ENCODE peak calls at places on chromosomes 6 and 20, in seven cellular contexts. A, O, S, E, F, X and Q are unnamed samples.
A peak's percentile ranks its signal among the peaks of the same experiment; 100 is the strongest.

GRCh38 chr6:16766043-16766521 is 4.8 kb upstream of the ATXN1 start:
- DNase-seq in A (no peak), X (no peak), O (peak; percentile 83), S (no peak), E (no peak), F (no peak), Q (no peak)

GRCh38 chr6:117451607-117452164 is 25.9 kb upstream of the ROS1 start:
- DNase-seq in X (no peak), S (no peak), O (no peak), A (no peak), E (no peak), F (no peak), Q (no peak)

GRCh38 chr6:7725849-7726415 is at the start of gene BMP6:
- DNase-seq in S (peak; percentile 99), O (peak; percentile 71), E (peak; percentile 93), X (peak; percentile 81), F (peak; percentile 91), A (peak; percentile 95), Q (peak; percentile 90)

GRCh38 chr20:48198951-48199431 is 413.7 kb upstream of the SULF2 start:
- DNase-seq in O (no peak), E (no peak), A (no peak), S (no peak), F (no peak), X (no peak), Q (no peak)

GRCh38 chr20:49367113-49367512 is 89.3 kb upstream of the ZNFX1 start:
- DNase-seq in A (no peak), F (no peak), O (no peak), E (no peak), S (no peak), X (no peak), Q (no peak)

GRCh38 chr20:34547844-34548613 is 10.5 kb upstream of the MAP1LC3A start:
- DNase-seq in O (no peak), E (no peak), S (no peak), X (no peak), F (no peak), A (no peak), Q (no peak)

GRCh38 chr20:20456736-20457135 is 88.8 kb downstream of the INSM1 start:
- DNase-seq in F (no peak), A (no peak), O (no peak), X (no peak), E (no peak), S (no peak), Q (no peak)

GRCh38 chr6:27810768-27811298 is 101.4 kb downstream of the OR2B2 start:
- DNase-seq in E (no peak), A (no peak), O (no peak), F (no peak), S (no peak), X (no peak), Q (no peak)

GRCh38 chr6:103797738-103798137 is 1062.0 kb downstream of the HACE1 start:
- DNase-seq in F (no peak), X (no peak), A (no peak), E (no peak), S (no peak), O (no peak), Q (no peak)

GRCh38 chr6:162198072-162198471 is 529.5 kb downstream of the PRKN start:
- DNase-seq in F (no peak), S (no peak), X (no peak), A (no peak), E (no peak), O (no peak), Q (no peak)

GRCh38 chr6:76942203-76942971 is 520.9 kb downstream of the HTR1B start:
- DNase-seq in E (no peak), F (no peak), A (no peak), O (no peak), S (no peak), X (no peak), Q (no peak)

GRCh38 chr6:80872194-80872950 is 765.9 kb downstream of the BCKDHB start:
- DNase-seq in S (no peak), F (no peak), E (no peak), A (no peak), O (no peak), X (no peak), Q (no peak)

GRCh38 chr6:124870611-124871201 is 91.5 kb upstream of the RNF217 start:
- DNase-seq in X (no peak), E (no peak), F (no peak), A (no peak), S (no peak), O (peak; percentile 21), Q (no peak)

GRCh38 chr20:25195962-25196700 is 619 bp downstream of the ENTPD6 start:
- DNase-seq in E (peak; percentile 80), A (no peak), X (peak; percentile 72), F (no peak), O (peak; percentile 28), S (no peak), Q (peak; percentile 62)

GRCh38 chr20:64063389-64064144 is 569 bp downstream of the TCEA2 start:
- DNase-seq in A (no peak), E (no peak), F (no peak), S (peak; percentile 61), X (no peak), O (no peak), Q (no peak)

GRCh38 chr6:7463785-7464184 is 74.2 kb downstream of the RIOK1 start:
- DNase-seq in E (no peak), A (no peak), X (no peak), O (no peak), F (no peak), S (no peak), Q (no peak)

GRCh38 chr20:34952676-34953075 is 2.9 kb downstream of the GSS start:
- DNase-seq in F (no peak), S (no peak), O (no peak), X (no peak), A (no peak), E (no peak), Q (no peak)

GRCh38 chr6:160284575-160284974 is 26.0 kb upstream of the SLC22A2 start:
- DNase-seq in S (no peak), E (no peak), O (no peak), A (no peak), F (no peak), X (no peak), Q (no peak)

GRCh38 chr6:72784581-72784980 is 162.7 kb downstream of the KCNQ5 start:
- DNase-seq in F (no peak), S (no peak), E (no peak), O (no peak), X (no peak), A (no peak), Q (no peak)

GRCh38 chr6:33787954-33788693 is 806 bp downstream of the LEMD2 start:
- DNase-seq in F (peak; percentile 95), A (peak; percentile 94), X (no peak), O (peak; percentile 23), S (peak; percentile 83), E (peak; percentile 85), Q (peak; percentile 65)

DNA sequence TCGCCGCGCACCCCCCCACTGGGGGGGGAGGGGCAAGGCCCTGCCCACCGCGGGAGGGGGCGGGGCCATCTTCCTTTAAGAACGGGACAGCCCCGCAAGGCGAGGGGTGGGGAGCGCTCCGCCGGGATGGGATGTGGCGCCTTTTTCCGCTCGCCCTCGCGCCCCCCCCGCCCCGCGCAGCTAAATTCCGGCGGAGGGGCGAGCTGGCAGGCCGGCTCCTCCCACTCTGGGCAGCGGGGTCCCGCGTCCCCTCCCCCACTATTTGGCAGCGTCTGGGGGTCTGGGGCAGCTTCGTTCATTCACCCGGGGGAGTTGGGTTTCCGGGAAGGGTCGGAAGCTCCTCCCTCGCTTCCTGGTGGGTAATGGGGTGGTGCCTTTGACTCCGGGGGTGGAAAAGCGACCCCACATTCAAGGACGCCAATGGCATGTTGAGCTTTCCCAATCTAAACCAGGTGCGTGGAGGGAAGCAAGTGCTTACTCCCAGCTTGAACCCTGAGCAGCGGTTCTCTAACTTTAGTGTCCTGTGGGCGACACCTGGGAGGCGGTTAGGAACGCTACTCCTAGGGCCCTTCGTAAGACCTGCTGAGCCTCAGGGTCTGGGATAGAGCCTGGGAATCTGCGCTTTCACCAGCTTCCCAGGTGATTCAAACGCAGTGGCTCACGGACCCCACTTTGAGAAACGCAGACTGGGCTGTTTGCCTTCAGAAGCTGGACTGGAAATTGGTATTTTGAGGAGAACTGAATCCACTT is 927 bp downstream of the ASXL1 start:
- DNase-seq in X (peak; percentile 57), E (peak; percentile 86), A (peak; percentile 94), F (peak; percentile 90), S (peak; percentile 91), O (no peak), Q (peak; percentile 77)
- TF ChIP-seq POLR2AphosphoS5 in X (peak; percentile 26), E (no peak), A (peak; percentile 67), F (peak; percentile 68), S (peak; percentile 47), O (peak; percentile 43), Q (peak; percentile 54)

GRCh38 chr6:43772571-43773049 is 2.6 kb downstream of the VEGFA start:
- DNase-seq in O (no peak), F (peak; percentile 69), X (no peak), S (peak; percentile 57), A (peak; percentile 74), E (no peak), Q (peak; percentile 51)
- H3K27ac ChIP-seq in O (peak overlapping the region; percentile 95), F (peak overlapping the region; percentile 99), X (peak overlapping the region; percentile 95), S (peak overlapping the region; percentile 91), A (peak overlapping the region; percentile 94), E (peak overlapping the region; percentile 91), Q (peak overlapping the region; percentile 96)

GRCh38 chr20:57396212-57396611 is 5.0 kb downstream of the RBM38 start:
- DNase-seq in A (peak; percentile 80), E (no peak), O (no peak), S (no peak), X (no peak), F (peak; percentile 72), Q (no peak)

GRCh38 chr20:57397693-57398108 is 6.5 kb downstream of the RBM38 start:
- DNase-seq in E (no peak), A (peak; percentile 93), F (peak; percentile 75), X (no peak), S (no peak), O (no peak), Q (peak; percentile 43)

GRCh38 chr20:57398231-57398821 is 7.1 kb downstream of the RBM38 start:
- DNase-seq in E (no peak), O (no peak), X (no peak), A (peak; percentile 98), F (peak; percentile 89), S (no peak), Q (peak; percentile 80)

GRCh38 chr20:57396638-57397003 is 5.4 kb downstream of the RBM38 start:
- DNase-seq in S (no peak), E (no peak), A (no peak), X (no peak), F (no peak), O (no peak), Q (no peak)

DNA sequence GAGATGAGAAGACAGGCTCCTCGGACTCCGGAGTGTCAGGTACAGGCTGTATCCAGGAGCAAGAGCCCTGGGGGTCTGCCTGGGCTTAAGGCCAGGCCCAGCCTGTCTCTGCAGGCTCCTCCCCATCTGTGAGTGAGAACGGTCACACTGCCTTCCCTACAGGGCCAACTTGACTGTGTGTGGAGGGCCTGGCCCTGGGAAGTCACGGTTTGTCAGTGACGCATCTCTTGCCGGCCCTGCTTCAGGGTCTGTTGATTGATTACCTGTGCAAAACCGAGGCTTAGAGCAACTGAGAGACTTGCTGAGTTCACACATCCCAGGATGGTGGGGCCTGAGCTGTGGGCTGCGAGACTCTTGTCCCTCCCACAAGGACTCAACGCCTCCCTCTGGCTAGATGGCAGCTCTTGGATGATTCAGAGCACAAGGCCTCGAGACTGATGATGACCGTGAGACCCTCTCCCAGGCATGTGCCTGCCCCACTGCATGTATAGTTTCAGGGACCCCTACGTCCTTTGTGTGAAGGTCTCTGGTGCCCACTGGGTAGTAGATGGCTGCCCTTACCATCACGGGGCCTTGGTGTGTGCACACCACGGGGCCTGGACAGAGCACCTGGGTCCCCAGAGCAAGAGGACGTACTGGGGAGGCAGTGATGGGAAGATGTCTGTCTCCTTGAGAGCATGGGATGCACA is 6.0 kb downstream of the RBM38 start:
- DNase-seq in F (peak; percentile 66), E (no peak), A (peak; percentile 80), X (no peak), O (no peak), S (no peak), Q (no peak)
- H3K36me3 ChIP-seq in F (peaks cover 40% of the 10 kb centered on the region), E (peaks cover 18% of the 10 kb centered on the region), A (peaks cover 88% of the 10 kb centered on the region), X (no peaks in the 10 kb centered on the region), O (peaks cover 18% of the 10 kb centered on the region), S (peaks cover 98% of the 10 kb centered on the region), Q (peaks cover 46% of the 10 kb centered on the region)

GRCh38 chr6:35731414-35731735 is 5.5 kb upstream of the ARMC12 start:
- DNase-seq in F (peak; percentile 99), S (peak; percentile 93), X (peak; percentile 90), O (no peak), A (peak; percentile 100), E (peak; percentile 99), Q (peak; percentile 93)
- TF ChIP-seq POLR2AphosphoS5 in F (peak; percentile 93), S (no peak), X (peak; percentile 54), O (no peak), A (peak; percentile 99), E (peak; percentile 3), Q (peak; percentile 95)